ENCODE peak calls at places on chromosomes 7 and 10, in six cellular contexts. U is IMR-90, R is right atrium auricular region, X is adrenal gland, P is cardiac muscle cell, Q is transverse colon. H is an unnamed sample. For H3K27me3, the result is how much of the 10 kb centered on the place peaks cover.

GRCh38 chr10:137031-137430 is 1.8 kb downstream of the ZMYND11 start:
- DNase-seq in X (no peak), P (peak), Q (no peak), U (peak), R (no peak), H (no peak)

GRCh38 chr7:134613623-134614347 is 32.9 kb upstream of the BPGM start:
- DNase-seq in P (peak), R (no peak), U (peak), X (peak), Q (no peak), H (peak)

GRCh38 chr7:18308938-18309337 is 186.6 kb upstream of the HDAC9 start:
- DNase-seq in R (no peak), P (no peak), X (no peak), U (no peak), Q (no peak), H (no peak)

GRCh38 chr7:4190021-4190981 is 491.8 kb upstream of the FOXK1 start:
- DNase-seq in P (no peak), Q (no peak), U (no peak), R (no peak), X (no peak), H (no peak)

GRCh38 chr7:129782257-129783096 is 170.3 kb downstream of the UBE2H start:
- DNase-seq in P (no peak), R (no peak), Q (no peak), U (no peak), X (no peak), H (no peak)

GRCh38 chr10:31650010-31650409 is 278.6 kb downstream of the ARHGAP12 start:
- DNase-seq in P (peak), U (peak), R (peak), X (peak), Q (peak), H (peak)

GRCh38 chr10:13525683-13526082 is 3.1 kb downstream of the BEND7 start:
- DNase-seq in U (no peak), R (no peak), Q (no peak), P (no peak), X (no peak), H (no peak)

GRCh38 chr7:15751191-15751701 is 64.8 kb upstream of the MEOX2 start:
- DNase-seq in Q (no peak), X (no peak), P (no peak), R (no peak), U (no peak), H (no peak)

GRCh38 chr7:79552463-79552862 is 99.0 kb upstream of the MAGI2 start:
- DNase-seq in X (no peak), R (no peak), P (no peak), Q (no peak), U (no peak), H (no peak)

GRCh38 chr10:16741540-16741939 is 75.7 kb downstream of the RSU1 start:
- DNase-seq in Q (no peak), P (no peak), X (no peak), U (no peak), R (no peak), H (no peak)

GRCh38 chr7:21383833-21384220 is 44.1 kb upstream of the SP4 start:
- DNase-seq in Q (no peak), R (no peak), U (no peak), X (no peak), P (no peak), H (no peak)

GRCh38 chr7:152459724-152460251 is 24.0 kb upstream of the KMT2C start:
- DNase-seq in U (peak), P (no peak), Q (peak), R (no peak), X (peak), H (no peak)

GRCh38 chr7:151938550-151938949 is 17.7 kb upstream of the GALNTL5 start:
- DNase-seq in X (no peak), U (no peak), Q (no peak), R (no peak), P (no peak), H (no peak)

GRCh38 chr10:14282271-14282670 is 48.5 kb downstream of the FRMD4A start:
- DNase-seq in R (no peak), U (peak), Q (no peak), P (no peak), X (no peak), H (peak)

GRCh38 chr10:89274928-89275327 is 23.4 kb upstream of the LIPA start:
- DNase-seq in U (no peak), Q (no peak), X (peak), R (no peak), P (no peak), H (no peak)

GRCh38 chr10:21534611-21535493 is 820 bp downstream of the MLLT10 start:
- DNase-seq in Q (peak), P (peak), U (peak), R (no peak), X (peak), H (no peak)

GRCh38 chr10:128927821-128928220 is 539.2 kb upstream of the MGMT start:
- DNase-seq in U (no peak), Q (no peak), R (no peak), P (no peak), X (no peak), H (no peak)

GRCh38 chr10:16891375-16892313 is 74.4 kb upstream of the RSU1 start:
- DNase-seq in X (peak), Q (peak), P (peak), R (peak), U (peak), H (peak)

GRCh38 chr10:121610798-121611325 is 12.6 kb upstream of the FGFR2 start:
- DNase-seq in R (no peak), U (no peak), X (no peak), P (no peak), Q (no peak), H (no peak)

GRCh38 chr10:86283466-86284287 is 82.9 kb downstream of the GRID1 start:
- DNase-seq in P (no peak), Q (no peak), R (peak), U (no peak), X (no peak), H (no peak)

GRCh38 chr7:77393261-77393660 is 22.9 kb downstream of the GSAP start:
- DNase-seq in X (no peak), Q (no peak), U (peak), P (no peak), R (no peak), H (no peak)

GRCh38 chr10:102919237-102919959 is 1.3 kb downstream of the CNNM2 start:
- DNase-seq in U (peak), Q (peak), P (peak), R (no peak), X (peak), H (no peak)

GRCh38 chr7:101319401-101319800 is 2.2 kb downstream of the IFT22 start:
- DNase-seq in P (no peak), U (no peak), Q (no peak), X (no peak), R (no peak), H (no peak)

GRCh38 chr7:67470256-67470751 is 473.7 kb downstream of the TYW1 start:
- DNase-seq in Q (no peak), U (no peak), R (no peak), X (no peak), P (peak), H (no peak)

GRCh38 chr7:134175724-134176350 is 48.7 kb downstream of the LRGUK start:
- DNase-seq in R (no peak), U (no peak), X (no peak), P (no peak), Q (no peak), H (no peak)

GRCh38 chr7:113730309-113730955 is 188.4 kb downstream of the PPP1R3A start:
- DNase-seq in R (no peak), P (peak), X (no peak), U (peak), Q (no peak), H (peak)

GRCh38 chr10:87674963-87675362 is 15.3 kb downstream of the PAPSS2 start:
- DNase-seq in Q (no peak), P (peak), U (peak), R (no peak), X (no peak), H (no peak)

GRCh38 chr7:127476618-127477017 is 84.1 kb upstream of the ZNF800 start:
- DNase-seq in P (no peak), X (no peak), R (no peak), Q (no peak), U (no peak), H (no peak)

GRCh38 chr10:62726142-62726541 is 78.4 kb upstream of the ADO start:
- DNase-seq in R (no peak), P (no peak), U (no peak), Q (no peak), X (no peak), H (no peak)

GRCh38 chr7:57182031-57182430 is 49.8 kb upstream of the ZNF479 start:
- DNase-seq in P (no peak), R (no peak), X (no peak), U (no peak), Q (no peak), H (no peak)

GRCh38 chr7:97014145-97014544 is 8.8 kb downstream of the DLX6 start:
- DNase-seq in P (no peak), Q (no peak), X (no peak), U (no peak), R (no peak), H (no peak)
- H3K27me3 ChIP-seq in P (half or more), Q (half or more), X (half or more), U (half or more), R (half or more), H (half or more)

DNA sequence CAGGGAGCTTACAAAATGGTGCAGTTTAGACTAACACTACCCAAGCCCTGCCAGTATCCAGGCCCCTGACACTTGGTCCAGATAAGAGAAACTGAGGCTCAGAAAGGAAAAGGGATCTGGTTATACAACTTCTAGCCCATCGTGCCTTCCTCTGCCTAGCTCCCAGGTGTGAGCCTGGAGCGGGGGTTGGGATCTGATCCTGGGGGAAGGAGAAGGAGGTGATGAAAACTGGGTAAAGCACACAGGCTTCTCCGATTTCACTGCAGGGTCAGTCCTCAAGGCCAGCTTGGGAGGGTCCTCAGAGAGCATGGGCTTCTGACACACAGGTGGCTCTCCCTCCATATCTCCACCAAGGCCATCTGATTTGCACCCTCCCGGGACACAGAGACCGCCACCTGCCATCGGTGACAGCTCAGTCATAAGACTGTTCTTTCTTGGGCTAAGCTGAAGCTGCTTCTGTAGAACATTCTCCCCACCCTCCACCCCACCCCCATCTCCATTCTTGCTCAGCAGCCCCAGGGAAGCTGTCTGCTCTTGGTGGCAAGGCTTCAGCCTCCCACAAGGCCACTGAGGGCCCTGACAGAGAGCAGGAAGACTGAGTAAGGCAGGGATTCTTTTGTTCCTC is 16.4 kb downstream of the SRRM3 start:
- DNase-seq in Q (no peak), U (no peak), X (no peak), P (no peak), R (no peak), H (no peak)
- H3K27me3 ChIP-seq in Q (half or more), U (under half), X (under half), P (under half), R (under half), H (under half)

GRCh38 chr7:121875203-121875602 is 2.2 kb downstream of the PTPRZ1 start:
- DNase-seq in R (no peak), P (no peak), X (no peak), U (no peak), Q (no peak), H (no peak)
- H3K27me3 ChIP-seq in R (under half), P (under half), X (under half), U (under half), Q (half or more), H (under half)

GRCh38 chr10:71046747-71047146 is 158.4 kb upstream of the PCBD1 start:
- DNase-seq in R (no peak), X (no peak), P (no peak), U (no peak), Q (no peak), H (no peak)
- H3K27me3 ChIP-seq in R (under half), X (under half), P (under half), U (half or more), Q (under half), H (under half)

DNA sequence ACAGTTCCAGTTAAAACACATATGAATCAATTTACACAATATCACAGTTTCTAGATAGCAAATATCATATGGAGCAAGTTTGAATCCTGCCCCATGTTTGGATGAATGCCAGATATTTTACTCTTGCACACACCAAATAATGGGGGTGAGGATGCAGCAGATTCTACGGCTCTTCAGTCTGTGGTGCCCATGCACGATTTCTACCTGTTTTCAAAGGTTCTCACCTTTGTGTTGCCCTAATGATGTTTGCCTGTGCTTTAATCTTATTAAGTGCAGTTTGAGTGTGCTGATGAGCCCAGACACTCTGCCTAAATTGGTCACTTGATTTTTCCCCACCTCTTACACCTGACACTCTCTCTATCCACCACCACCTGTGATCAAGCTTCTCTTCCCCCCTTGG is 119.6 kb downstream of the NPY start:
- DNase-seq in R (no peak), P (no peak), Q (no peak), U (no peak), X (no peak), H (no peak)
- H3K27me3 ChIP-seq in R (under half), P (under half), Q (under half), U (under half), X (under half), H (under half)

GRCh38 chr7:155361363-155361680 is 63.6 kb downstream of the INSIG1 start:
- DNase-seq in Q (no peak), R (no peak), X (no peak), P (no peak), U (no peak), H (no peak)

GRCh38 chr7:155362380-155363145 is 64.9 kb downstream of the INSIG1 start:
- DNase-seq in P (no peak), Q (no peak), X (no peak), U (no peak), R (no peak), H (no peak)

GRCh38 chr7:155363146-155363539 is 65.5 kb downstream of the INSIG1 start:
- DNase-seq in X (no peak), R (no peak), Q (no peak), U (no peak), P (no peak), H (no peak)

GRCh38 chr7:155360495-155361362 is 63.1 kb downstream of the INSIG1 start:
- DNase-seq in P (no peak), Q (no peak), R (no peak), U (no peak), X (peak), H (no peak)

DNA sequence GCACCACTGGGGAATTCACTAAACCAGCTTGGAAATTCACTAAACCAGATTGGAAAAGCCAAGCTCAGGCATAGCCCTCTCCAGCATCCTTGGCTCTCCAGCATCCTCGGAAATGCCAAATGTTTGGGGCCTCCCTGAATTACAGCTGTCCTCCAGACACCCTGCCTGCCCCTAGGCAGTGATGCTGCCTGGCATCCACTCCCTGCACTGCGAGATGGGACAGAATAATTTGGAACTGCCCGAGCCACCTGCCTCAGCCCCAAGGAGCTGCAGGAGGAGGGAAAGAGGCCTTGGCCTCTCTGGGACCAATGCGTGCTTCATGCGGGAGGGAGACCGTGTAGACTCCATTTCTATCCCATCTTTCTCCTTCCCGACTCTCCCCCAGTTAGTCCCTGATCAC is 64.3 kb downstream of the INSIG1 start:
- DNase-seq in X (no peak), R (no peak), U (no peak), P (no peak), Q (no peak), H (no peak)
- H3K27me3 ChIP-seq in X (under half), R (under half), U (half or more), P (half or more), Q (half or more), H (under half)

GRCh38 chr10:42638053-42638820 is at the start of gene ZNF33B:
- DNase-seq in X (peak), P (peak), R (peak), U (peak), Q (peak), H (peak)

GRCh38 chr10:42640610-42641229 is 2.4 kb upstream of the ZNF33B start:
- DNase-seq in P (no peak), Q (peak), U (no peak), X (no peak), R (no peak), H (no peak)

GRCh38 chr10:42637648-42638052 is 720 bp downstream of the ZNF33B start:
- DNase-seq in Q (no peak), U (no peak), X (peak), R (no peak), P (no peak), H (no peak)

GRCh38 chr10:42637142-42637541 is 1.2 kb downstream of the ZNF33B start:
- DNase-seq in X (no peak), P (no peak), U (no peak), R (no peak), Q (no peak), H (no peak)

GRCh38 chr10:42638821-42639270 is 476 bp upstream of the ZNF33B start:
- DNase-seq in R (no peak), P (no peak), X (no peak), Q (no peak), U (no peak), H (no peak)
- H3K27me3 ChIP-seq in R (under half), P (under half), X (under half), Q (under half), U (under half), H (under half)

H was measured in kidney epithelial cell.